ENCODE peak calls at places on chromosome 2, in seven cellular contexts. One of them, this sample, is unnamed.

GRCh38 chr2:218980800-218981389 is 4.1 kb downstream of the FEV start:
- DNase-seq in stomach: no peak
- DNase-seq in A549: no peak
- DNase-seq in K562: no peak
- DNase-seq in GM12878: no peak
- DNase-seq in transverse colon: no peak
- DNase-seq in SK-N-SH: peak
- DNase-seq in this sample: no peak

GRCh38 chr2:63790913-63791312 is 50.8 kb upstream of the UGP2 start:
- DNase-seq in stomach: no peak
- DNase-seq in A549: peak
- DNase-seq in K562: no peak
- DNase-seq in GM12878: no peak
- DNase-seq in transverse colon: no peak
- DNase-seq in SK-N-SH: no peak
- DNase-seq in this sample: no peak

GRCh38 chr2:215760126-215760525 is 253.2 kb downstream of the MREG start:
- DNase-seq in stomach: no peak
- DNase-seq in A549: no peak
- DNase-seq in K562: no peak
- DNase-seq in GM12878: no peak
- DNase-seq in transverse colon: no peak
- DNase-seq in SK-N-SH: no peak
- DNase-seq in this sample: no peak

GRCh38 chr2:28036307-28036706 is 145.8 kb downstream of the BABAM2 start:
- DNase-seq in stomach: no peak
- DNase-seq in A549: no peak
- DNase-seq in K562: no peak
- DNase-seq in GM12878: no peak
- DNase-seq in transverse colon: no peak
- DNase-seq in SK-N-SH: no peak
- DNase-seq in this sample: no peak

GRCh38 chr2:16214861-16215260 is 274.5 kb downstream of the MYCN start:
- DNase-seq in stomach: no peak
- DNase-seq in A549: no peak
- DNase-seq in K562: no peak
- DNase-seq in GM12878: no peak
- DNase-seq in transverse colon: no peak
- DNase-seq in SK-N-SH: no peak
- DNase-seq in this sample: no peak

GRCh38 chr2:230972046-230972445 is 23.9 kb upstream of the SPATA3 start:
- DNase-seq in stomach: no peak
- DNase-seq in A549: no peak
- DNase-seq in K562: no peak
- DNase-seq in GM12878: no peak
- DNase-seq in transverse colon: no peak
- DNase-seq in SK-N-SH: no peak
- DNase-seq in this sample: no peak

GRCh38 chr2:214604861-214605260 is 194.0 kb downstream of the VWC2L start:
- DNase-seq in stomach: no peak
- DNase-seq in A549: peak
- DNase-seq in K562: no peak
- DNase-seq in GM12878: no peak
- DNase-seq in transverse colon: no peak
- DNase-seq in SK-N-SH: no peak
- DNase-seq in this sample: no peak

GRCh38 chr2:51027968-51028367 is 4.0 kb downstream of the NRXN1 start:
- DNase-seq in stomach: no peak
- DNase-seq in A549: no peak
- DNase-seq in K562: no peak
- DNase-seq in GM12878: no peak
- DNase-seq in transverse colon: no peak
- DNase-seq in SK-N-SH: no peak
- DNase-seq in this sample: no peak

GRCh38 chr2:24489942-24490673 is 946 bp upstream of the NCOA1 start:
- DNase-seq in stomach: no peak
- DNase-seq in A549: peak
- DNase-seq in K562: no peak
- DNase-seq in GM12878: no peak
- DNase-seq in transverse colon: peak
- DNase-seq in SK-N-SH: peak
- DNase-seq in this sample: peak

GRCh38 chr2:172416447-172417058 is 10.8 kb upstream of the ITGA6 start:
- DNase-seq in stomach: no peak
- DNase-seq in A549: no peak
- DNase-seq in K562: no peak
- DNase-seq in GM12878: no peak
- DNase-seq in transverse colon: no peak
- DNase-seq in SK-N-SH: no peak
- DNase-seq in this sample: no peak

GRCh38 chr2:217246108-217246507 is 386.2 kb upstream of the TNP1 start:
- DNase-seq in stomach: no peak
- DNase-seq in A549: no peak
- DNase-seq in K562: no peak
- DNase-seq in GM12878: no peak
- DNase-seq in transverse colon: no peak
- DNase-seq in SK-N-SH: no peak
- DNase-seq in this sample: no peak

GRCh38 chr2:106124787-106125549 is 69.1 kb downstream of the UXS1 start:
- DNase-seq in stomach: peak
- DNase-seq in A549: no peak
- DNase-seq in K562: no peak
- DNase-seq in GM12878: no peak
- DNase-seq in transverse colon: no peak
- DNase-seq in SK-N-SH: no peak
- DNase-seq in this sample: no peak

DNA sequence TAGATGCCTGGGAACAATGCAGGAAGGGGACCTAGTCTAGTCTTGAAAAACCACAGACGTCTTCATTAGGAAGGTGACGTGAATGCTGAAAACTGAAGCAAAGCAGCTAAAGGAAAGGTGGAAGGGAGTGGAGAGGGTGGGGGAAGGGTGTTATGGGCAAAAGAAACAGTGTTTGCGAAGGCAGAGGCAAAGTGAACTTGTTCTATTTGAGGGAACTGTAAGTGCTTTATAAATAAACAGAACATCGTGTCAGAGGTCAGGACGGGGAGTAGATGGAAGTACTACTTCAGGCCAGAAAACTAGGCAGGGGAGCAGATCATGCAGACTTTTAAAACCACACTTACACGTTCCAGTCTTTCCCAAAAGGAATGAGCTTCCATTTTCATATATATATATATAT is 57.8 kb downstream of the FASTKD2 start:
- DNase-seq in stomach: no peak
- DNase-seq in A549: no peak
- DNase-seq in K562: no peak
- DNase-seq in GM12878: no peak
- DNase-seq in transverse colon: no peak
- DNase-seq in SK-N-SH: no peak
- DNase-seq in this sample: peak
- TF ChIP-seq EP300 in stomach: peak
- TF ChIP-seq EP300 in A549: no peak
- TF ChIP-seq EP300 in K562: no peak
- TF ChIP-seq EP300 in GM12878: no peak
- TF ChIP-seq EP300 in transverse colon: peak
- TF ChIP-seq EP300 in SK-N-SH: no peak
- TF ChIP-seq EP300 in this sample: no peak

DNA sequence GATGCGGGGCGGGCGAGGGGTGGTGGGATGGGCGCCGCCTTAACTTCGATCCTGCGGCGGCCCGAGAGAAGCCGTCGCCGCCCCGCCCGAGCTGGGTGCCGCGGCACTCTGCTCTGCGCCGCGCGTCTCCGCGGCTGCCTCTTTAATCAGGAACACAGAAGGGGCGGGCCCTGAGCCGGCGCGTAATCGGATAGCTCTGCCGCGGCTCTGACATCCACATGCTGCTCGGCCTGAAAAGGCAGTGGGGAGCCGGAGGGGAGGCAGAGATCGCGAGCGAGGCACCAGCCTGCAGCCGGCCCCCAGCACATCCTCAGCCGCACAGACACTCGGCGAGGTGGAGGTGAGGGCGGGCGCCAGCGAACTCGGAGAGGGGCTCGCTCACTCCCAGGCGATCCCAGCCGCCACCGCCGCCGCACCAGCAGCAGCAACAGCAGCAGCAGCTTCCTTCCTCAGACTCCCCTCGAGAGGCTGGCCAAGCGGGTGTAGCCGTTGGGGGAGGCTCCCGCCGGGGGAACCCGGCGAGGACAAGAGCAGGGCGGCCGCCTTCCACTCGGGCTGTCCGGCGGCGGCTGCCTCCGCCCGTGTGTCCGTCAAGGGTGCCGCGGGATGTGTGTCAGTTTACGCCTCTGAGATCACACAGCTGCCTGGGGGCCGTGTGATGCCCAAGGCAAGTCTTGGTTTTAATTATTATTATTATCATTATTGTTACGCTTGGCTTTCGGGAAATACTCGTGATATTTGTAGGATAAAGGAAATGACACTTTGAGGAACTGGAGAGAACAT is at the start of gene NRP2:
- DNase-seq in stomach: peak
- DNase-seq in A549: peak
- DNase-seq in K562: no peak
- DNase-seq in GM12878: no peak
- DNase-seq in transverse colon: peak
- DNase-seq in SK-N-SH: peak
- DNase-seq in this sample: peak
- TF ChIP-seq EP300 in stomach: no peak
- TF ChIP-seq EP300 in A549: no peak
- TF ChIP-seq EP300 in K562: no peak
- TF ChIP-seq EP300 in GM12878: no peak
- TF ChIP-seq EP300 in transverse colon: no peak
- TF ChIP-seq EP300 in SK-N-SH: peak
- TF ChIP-seq EP300 in this sample: no peak

GRCh38 chr2:45263147-45263546 is 253.9 kb upstream of the SIX2 start:
- DNase-seq in stomach: no peak
- DNase-seq in A549: no peak
- DNase-seq in K562: no peak
- DNase-seq in GM12878: no peak
- DNase-seq in transverse colon: no peak
- DNase-seq in SK-N-SH: peak
- DNase-seq in this sample: no peak

GRCh38 chr2:45267062-45267702 is 257.9 kb upstream of the SIX2 start:
- DNase-seq in stomach: peak
- DNase-seq in A549: no peak
- DNase-seq in K562: peak
- DNase-seq in GM12878: no peak
- DNase-seq in transverse colon: no peak
- DNase-seq in SK-N-SH: no peak
- DNase-seq in this sample: no peak

GRCh38 chr2:45265336-45265735 is 256.1 kb upstream of the SIX2 start:
- DNase-seq in stomach: no peak
- DNase-seq in A549: no peak
- DNase-seq in K562: no peak
- DNase-seq in GM12878: no peak
- DNase-seq in transverse colon: no peak
- DNase-seq in SK-N-SH: no peak
- DNase-seq in this sample: no peak

GRCh38 chr2:45261746-45262145 is 252.5 kb upstream of the SIX2 start:
- DNase-seq in stomach: no peak
- DNase-seq in A549: no peak
- DNase-seq in K562: no peak
- DNase-seq in GM12878: no peak
- DNase-seq in transverse colon: no peak
- DNase-seq in SK-N-SH: no peak
- DNase-seq in this sample: no peak

DNA sequence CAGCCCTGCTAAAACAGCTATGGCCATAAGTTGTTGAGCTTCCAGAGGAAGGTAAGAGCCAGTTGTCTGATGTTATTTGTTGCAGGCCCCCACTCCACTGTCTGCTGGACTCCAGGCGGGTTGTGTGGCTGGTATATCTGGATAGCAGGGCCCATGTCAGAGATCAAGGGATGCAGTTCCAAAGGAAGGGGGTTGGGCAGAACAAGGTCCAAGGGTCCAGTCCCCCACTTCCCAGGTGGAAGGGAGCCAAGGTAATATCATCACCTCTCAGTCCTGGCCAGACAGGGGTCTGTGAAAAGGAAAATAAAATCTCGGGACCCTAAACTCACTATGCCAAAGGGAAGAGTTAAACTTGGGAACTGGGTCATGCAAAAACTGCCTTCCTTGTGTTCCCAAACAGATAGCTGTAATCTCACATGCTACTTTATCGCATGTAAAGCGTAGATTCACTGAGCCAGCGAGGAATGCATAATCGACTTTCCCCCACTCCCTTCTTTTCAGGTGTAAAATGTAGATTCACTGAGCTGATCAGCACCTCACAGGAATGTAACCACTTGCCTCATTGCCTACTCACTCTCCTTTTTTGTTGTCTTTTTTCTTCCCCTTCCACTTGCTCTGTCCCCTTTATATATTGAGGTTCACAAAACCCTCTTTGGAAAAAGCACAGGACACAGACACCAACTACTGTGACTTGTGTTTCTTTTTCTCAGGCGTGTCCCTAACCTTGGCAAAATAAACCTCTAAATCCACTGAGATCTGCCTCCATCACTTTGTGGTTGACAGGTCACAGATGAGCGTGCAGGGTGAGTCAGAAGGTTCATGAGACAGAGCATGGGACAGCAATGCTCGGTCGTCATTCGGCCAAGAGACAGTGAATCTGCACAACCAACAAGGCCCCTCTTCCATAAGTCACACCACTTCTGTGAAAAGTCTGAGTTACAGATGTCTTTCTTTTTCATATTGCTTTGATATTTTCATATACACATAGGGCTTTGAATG is 255.3 kb upstream of the SIX2 start:
- DNase-seq in stomach: peak
- DNase-seq in A549: no peak
- DNase-seq in K562: no peak
- DNase-seq in GM12878: no peak
- DNase-seq in transverse colon: no peak
- DNase-seq in SK-N-SH: no peak
- DNase-seq in this sample: no peak
- TF ChIP-seq EP300 in stomach: no peak
- TF ChIP-seq EP300 in A549: no peak
- TF ChIP-seq EP300 in K562: no peak
- TF ChIP-seq EP300 in GM12878: no peak
- TF ChIP-seq EP300 in transverse colon: no peak
- TF ChIP-seq EP300 in SK-N-SH: no peak
- TF ChIP-seq EP300 in this sample: no peak

GRCh38 chr2:101930019-101930418 is 61.7 kb upstream of the IL1R2 start:
- DNase-seq in stomach: no peak
- DNase-seq in A549: no peak
- DNase-seq in K562: no peak
- DNase-seq in GM12878: no peak
- DNase-seq in transverse colon: no peak
- DNase-seq in SK-N-SH: no peak
- DNase-seq in this sample: no peak
- TF ChIP-seq EP300 in stomach: no peak
- TF ChIP-seq EP300 in A549: no peak
- TF ChIP-seq EP300 in K562: no peak
- TF ChIP-seq EP300 in GM12878: no peak
- TF ChIP-seq EP300 in transverse colon: no peak
- TF ChIP-seq EP300 in SK-N-SH: no peak
- TF ChIP-seq EP300 in this sample: no peak

DNA sequence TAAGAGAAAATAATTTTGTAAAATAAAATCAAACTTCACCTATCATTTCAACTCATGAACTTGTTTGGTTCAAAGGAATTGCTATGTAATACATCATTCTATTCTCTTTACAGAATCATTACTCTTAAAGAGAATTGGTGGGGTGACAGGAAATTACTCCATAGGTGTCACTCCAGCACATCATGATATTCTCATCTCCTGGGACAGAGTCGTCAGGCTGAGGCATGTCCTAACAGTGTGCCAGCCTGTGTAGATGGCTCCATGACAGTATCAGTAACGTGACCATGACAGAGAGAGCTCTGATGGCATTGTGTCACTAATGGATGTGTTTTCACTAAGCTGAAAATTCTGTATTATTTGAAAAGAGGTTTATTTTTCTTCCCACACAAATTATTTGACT is 13.9 kb downstream of the SPATS2L start:
- DNase-seq in stomach: no peak
- DNase-seq in A549: no peak
- DNase-seq in K562: no peak
- DNase-seq in GM12878: no peak
- DNase-seq in transverse colon: no peak
- DNase-seq in SK-N-SH: no peak
- DNase-seq in this sample: no peak
- TF ChIP-seq EP300 in stomach: no peak
- TF ChIP-seq EP300 in A549: no peak
- TF ChIP-seq EP300 in K562: no peak
- TF ChIP-seq EP300 in GM12878: no peak
- TF ChIP-seq EP300 in transverse colon: no peak
- TF ChIP-seq EP300 in SK-N-SH: no peak
- TF ChIP-seq EP300 in this sample: no peak